ENCODE peak calls at places on chromosome 1, in five cellular contexts. G is tibial nerve, D is stomach, Z is K562, N is A549. Q is an unnamed sample.

GRCh38 chr1:2539312-2539907 is 9.3 kb upstream of the HES5 start:
- DNase-seq in G (no peak), D (no peak), Z (no peak), N (no peak), Q (no peak)

GRCh38 chr1:938088-938683 is 14.5 kb downstream of the SAMD11 start:
- DNase-seq in G (no peak), D (peak; percentile 82), Z (peak; percentile 58), N (no peak), Q (no peak)

GRCh38 chr1:72915581-72915980 is 633.2 kb upstream of the NEGR1 start:
- DNase-seq in G (no peak), D (no peak), Z (no peak), N (no peak), Q (no peak)

GRCh38 chr1:211589782-211590721 is 11.1 kb upstream of the SLC30A1 start:
- DNase-seq in G (peak; percentile 80), D (peak; percentile 47), Z (no peak), N (no peak), Q (peak; percentile 61)

GRCh38 chr1:160489513-160490261 is 33.4 kb downstream of the SLAMF6 start:
- DNase-seq in G (no peak), D (no peak), Z (no peak), N (no peak), Q (no peak)

GRCh38 chr1:40421348-40421693 is 29.0 kb upstream of the ZFP69B start:
- DNase-seq in G (no peak), D (no peak), Z (no peak), N (no peak), Q (no peak)

GRCh38 chr1:12125422-12126355 is 41.1 kb upstream of the TNFRSF1B start:
- DNase-seq in G (no peak), D (peak; percentile 56), Z (no peak), N (no peak), Q (no peak)

GRCh38 chr1:25064465-25065238 is 134.6 kb upstream of the RUNX3 start:
- DNase-seq in G (no peak), D (no peak), Z (no peak), N (no peak), Q (no peak)

GRCh38 chr1:27887215-27888035 is 15.1 kb downstream of the THEMIS2 start:
- DNase-seq in G (no peak), D (no peak), Z (no peak), N (no peak), Q (no peak)

GRCh38 chr1:27889506-27889905 is 17.2 kb downstream of the THEMIS2 start:
- DNase-seq in G (no peak), D (no peak), Z (no peak), N (no peak), Q (no peak)

GRCh38 chr1:27886744-27887143 is 14.4 kb downstream of the THEMIS2 start:
- DNase-seq in G (no peak), D (no peak), Z (no peak), N (no peak), Q (no peak)

GRCh38 chr1:27886353-27886679 is 14.0 kb downstream of the THEMIS2 start:
- DNase-seq in G (no peak), D (no peak), Z (no peak), N (no peak), Q (no peak)

DNA sequence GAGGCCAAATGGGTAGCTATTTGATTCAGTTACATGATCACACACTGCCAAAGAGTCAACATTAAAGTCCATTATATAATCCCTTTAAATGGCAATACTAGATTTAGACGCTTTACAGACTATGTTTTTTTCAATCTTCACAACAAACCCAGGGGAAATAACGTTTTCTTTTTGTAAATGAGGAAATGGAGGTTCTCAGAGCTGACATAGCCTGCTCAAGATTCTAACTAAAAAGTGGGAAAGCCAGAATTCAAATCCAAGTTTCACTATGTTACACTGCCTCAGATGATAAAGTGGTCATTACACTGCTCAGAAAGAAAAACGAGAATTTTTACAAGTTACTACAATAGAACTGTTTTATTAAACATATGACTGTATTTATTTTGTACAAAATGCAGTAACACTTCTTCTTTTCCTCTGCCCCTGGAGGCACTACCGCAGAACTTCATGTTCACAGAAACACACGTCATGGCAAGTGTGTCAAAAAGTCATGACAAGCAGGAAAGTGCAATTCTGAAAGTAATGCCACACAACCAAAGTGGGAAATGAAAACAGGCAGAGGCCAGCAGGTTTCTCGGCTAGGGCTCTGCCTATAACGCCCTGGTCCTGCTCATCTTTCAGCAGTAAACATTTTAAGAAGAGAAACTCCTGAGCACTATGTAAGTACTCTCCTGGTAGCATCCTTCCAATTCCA is 19.0 kb downstream of the THEMIS2 start:
- DNase-seq in G (peak; percentile 57), D (no peak), Z (no peak), N (no peak), Q (no peak)
- TF ChIP-seq EP300 in G (peak; percentile 86), D (no peak), Z (no peak), N (no peak), Q (peak; percentile 54)

GRCh38 chr1:115338457-115338820 is 390 bp upstream of the NGF start:
- DNase-seq in G (no peak), D (no peak), Z (no peak), N (no peak), Q (no peak)
- H3K4me3 ChIP-seq in G (peak overlapping the region; percentile 63), D (peak overlapping the region; percentile 57), Z (no peak overlapping the region), N (peak overlapping the region; percentile 71), Q (peak overlapping the region; percentile 84)

GRCh38 chr1:186375152-186375928 is at the start of the genes ODR4 and TPR:
- DNase-seq in G (peak; percentile 99), D (peak; percentile 98), Z (peak; percentile 98), N (peak; percentile 97), Q (peak; percentile 98)

GRCh38 chr1:186374313-186375151 is 521 bp downstream of the TPR start:
- DNase-seq in G (peak; percentile 30), D (peak; percentile 33), Z (peak; percentile 80), N (peak; percentile 18), Q (no peak)

GRCh38 chr1:186375929-186376330 is 292 bp downstream of the ODR4 start:
- DNase-seq in G (no peak), D (no peak), Z (no peak), N (peak; percentile 18), Q (no peak)
- TF ChIP-seq POLR2A in G (no peak), D (no peak), Z (peak; percentile 96), N (peak; percentile 61), Q (no peak)

DNA sequence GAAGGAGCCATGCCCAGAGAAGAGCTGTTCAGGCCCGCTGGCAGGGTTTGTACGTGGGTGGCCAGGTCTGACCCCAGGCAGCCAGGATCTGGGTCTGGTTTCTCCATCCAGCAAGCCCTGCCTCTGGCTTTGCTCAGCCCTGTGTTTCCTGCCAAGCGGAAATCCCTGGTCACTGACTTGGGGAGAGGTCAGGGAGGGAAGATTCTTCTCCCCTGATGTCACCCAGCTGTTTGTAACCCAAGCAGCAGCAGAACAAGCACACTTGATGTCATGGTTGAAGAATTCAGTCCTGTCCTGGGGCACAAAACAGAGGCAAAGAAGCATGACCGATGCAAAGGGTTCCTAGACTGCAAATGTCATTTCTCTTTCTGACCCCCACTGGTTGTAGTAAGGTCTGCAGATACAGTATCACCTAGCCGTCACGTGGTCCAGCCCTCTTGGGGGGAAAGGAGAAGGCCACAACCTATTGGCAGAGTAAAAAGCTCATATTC is 121.0 kb downstream of the SYT2 start:
- DNase-seq in G (peak; percentile 83), D (peak; percentile 46), Z (no peak), N (peak; percentile 93), Q (peak; percentile 77)
- TF ChIP-seq EP300 in G (peak; percentile 92), D (peak; percentile 78), Z (no peak), N (peak; percentile 66), Q (peak; percentile 67)

DNA sequence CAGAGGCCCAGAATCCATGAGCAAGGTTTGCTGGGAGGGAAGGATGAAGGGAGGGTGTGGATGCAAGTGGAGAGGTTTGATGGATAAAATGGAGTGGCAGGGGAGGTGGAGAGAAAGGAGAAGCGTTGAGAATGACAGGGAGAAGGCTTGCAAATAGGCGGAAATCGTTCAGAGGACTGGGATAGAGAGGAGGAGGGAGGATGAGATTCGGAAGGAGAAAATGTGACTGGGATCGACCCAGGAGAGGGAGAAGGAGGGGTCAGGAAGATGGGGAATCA is 376 bp downstream of the AVPR1B start:
- DNase-seq in G (no peak), D (no peak), Z (no peak), N (no peak), Q (no peak)
- H3K4me3 ChIP-seq in G (peak overlapping the region; percentile 48), D (peak overlapping the region; percentile 59), Z (no peak overlapping the region), N (peak overlapping the region; percentile 49), Q (no peak overlapping the region)

DNA sequence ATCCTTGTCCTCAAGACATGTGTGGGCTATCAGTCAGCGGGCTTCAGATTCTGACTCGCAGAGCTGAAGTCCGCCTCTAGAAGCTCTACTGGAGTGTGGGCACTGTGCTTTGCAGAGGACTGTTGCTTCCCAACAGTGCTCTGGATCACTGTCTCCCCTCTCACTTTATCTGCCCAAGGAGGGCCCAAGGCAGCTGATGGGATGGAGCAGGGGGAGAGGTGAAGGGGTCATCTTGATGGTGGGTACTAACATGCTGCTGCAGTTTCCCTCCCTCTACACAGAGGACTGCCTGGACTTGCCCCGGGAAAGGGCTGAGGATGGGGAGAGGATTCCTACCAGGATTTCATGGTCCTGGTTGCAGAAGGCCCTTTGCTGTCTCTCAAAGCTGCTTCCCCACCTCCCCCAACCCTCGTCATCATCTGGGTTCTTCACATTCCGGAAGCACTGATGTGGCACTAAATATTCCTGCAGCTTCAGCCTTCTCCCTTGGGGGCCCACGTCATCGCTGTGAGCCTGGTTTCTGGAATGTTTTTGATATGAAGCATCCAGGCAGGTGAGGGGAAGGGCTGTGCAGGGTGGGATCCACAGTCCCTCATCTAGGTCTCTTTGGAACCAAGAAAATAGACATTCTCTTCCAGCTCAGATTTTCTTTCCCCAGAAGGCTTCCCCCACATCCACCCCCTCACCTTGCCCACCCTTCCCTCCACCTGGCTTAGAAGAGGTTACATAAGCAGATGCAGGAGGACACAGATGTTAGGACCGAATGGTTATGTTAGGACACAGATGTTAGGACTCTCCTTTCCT is 23.2 kb downstream of the NUAK2 start:
- DNase-seq in G (no peak), D (no peak), Z (no peak), N (peak; percentile 91), Q (no peak)
- TF ChIP-seq POLR2A in G (no peak), D (no peak), Z (no peak), N (no peak), Q (no peak)

DNA sequence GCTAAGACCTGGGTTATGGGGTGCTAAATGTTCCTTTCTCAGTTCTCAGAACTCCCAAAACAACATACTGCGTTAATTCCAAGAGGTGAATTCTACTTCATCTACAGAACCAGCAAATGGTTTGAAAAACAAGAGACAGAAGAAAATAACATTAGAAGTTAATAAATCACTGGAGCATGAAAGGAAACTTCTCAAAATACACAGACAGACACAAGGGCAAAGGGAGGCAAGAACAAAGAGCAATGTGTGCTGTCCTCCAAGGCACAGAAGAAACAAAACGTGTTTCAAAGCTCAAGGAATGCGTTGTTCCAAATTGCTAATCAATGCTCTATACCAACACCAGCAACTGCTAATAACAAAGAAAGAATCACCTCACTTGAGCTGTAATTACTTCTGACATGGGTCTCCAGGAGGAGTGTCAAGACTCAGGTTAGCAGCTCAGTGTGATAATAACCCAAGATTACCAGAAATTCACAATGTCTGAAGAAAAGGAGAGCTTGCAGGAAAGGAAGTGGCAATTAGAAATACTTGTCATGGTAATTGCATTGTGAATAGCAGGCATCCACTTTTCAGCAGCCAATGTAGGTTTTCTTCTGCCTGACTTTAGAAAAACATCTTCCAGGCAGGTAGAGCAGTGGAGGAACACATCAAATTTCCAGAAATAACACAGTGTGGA is 175.4 kb downstream of the SEC16B start:
- DNase-seq in G (no peak), D (no peak), Z (no peak), N (no peak), Q (no peak)
- TF ChIP-seq EP300 in G (no peak), D (no peak), Z (no peak), N (no peak), Q (no peak)